ENCODE peak calls at places on chromosome 13, in nine cellular contexts. R is heart left ventricle, X is IMR-90, H is A549, C is H1, T is Peyer's patch, O is tibial nerve, S is stomach, D is esophagus squamous epithelium. N is an unnamed sample.

GRCh38 chr13:37797606-37798005 is 72.0 kb downstream of the TRPC4 start:
- DNase-seq in R (no peak), X (no peak), H (no peak), C (no peak), T (no peak), O (no peak), S (no peak), D (no peak), N (no peak)

GRCh38 chr13:105847532-105848295 is 687.7 kb downstream of the EFNB2 start:
- DNase-seq in R (no peak), X (peak; percentile 12), H (no peak), C (no peak), T (no peak), O (no peak), S (no peak), D (no peak), N (no peak)

GRCh38 chr13:110333837-110334236 is 26.8 kb downstream of the COL4A2 start:
- DNase-seq in R (no peak), X (no peak), H (no peak), C (no peak), T (no peak), O (no peak), S (no peak), D (no peak), N (no peak)

GRCh38 chr13:59478908-59479307 is 684.8 kb downstream of the DIAPH3 start:
- DNase-seq in R (no peak), X (no peak), H (no peak), C (no peak), T (no peak), O (no peak), S (no peak), D (no peak), N (no peak)

GRCh38 chr13:50668882-50669281 is 174.6 kb downstream of the DLEU7 start:
- DNase-seq in R (no peak), X (no peak), H (no peak), C (no peak), T (no peak), O (no peak), S (no peak), D (no peak), N (no peak)

GRCh38 chr13:44903596-44903995 is 85.7 kb downstream of the NUFIP1 start:
- DNase-seq in R (peak; percentile 82), X (peak; percentile 84), H (no peak), C (no peak), T (peak; percentile 29), O (peak; percentile 85), S (peak; percentile 58), D (no peak), N (peak; percentile 86)

GRCh38 chr13:57583529-57583928 is 48.0 kb upstream of the PCDH17 start:
- DNase-seq in R (no peak), X (no peak), H (no peak), C (no peak), T (no peak), O (no peak), S (no peak), D (no peak), N (no peak)

GRCh38 chr13:112204881-112205327 is 138.0 kb downstream of the SOX1 start:
- DNase-seq in R (peak; percentile 48), X (no peak), H (no peak), C (no peak), T (no peak), O (no peak), S (no peak), D (no peak), N (no peak)

GRCh38 chr13:27673911-27674310 is 52.2 kb downstream of the POLR1D start:
- DNase-seq in R (no peak), X (no peak), H (no peak), C (no peak), T (no peak), O (no peak), S (no peak), D (no peak), N (no peak)

GRCh38 chr13:32720026-32720425 is 133.8 kb downstream of the PDS5B start:
- DNase-seq in R (no peak), X (peak; percentile 48), H (peak; percentile 4), C (no peak), T (no peak), O (no peak), S (no peak), D (no peak), N (no peak)

GRCh38 chr13:80011448-80012212 is 329.3 kb downstream of the SPRY2 start:
- DNase-seq in R (no peak), X (no peak), H (no peak), C (no peak), T (no peak), O (no peak), S (peak; percentile 51), D (no peak), N (no peak)

DNA sequence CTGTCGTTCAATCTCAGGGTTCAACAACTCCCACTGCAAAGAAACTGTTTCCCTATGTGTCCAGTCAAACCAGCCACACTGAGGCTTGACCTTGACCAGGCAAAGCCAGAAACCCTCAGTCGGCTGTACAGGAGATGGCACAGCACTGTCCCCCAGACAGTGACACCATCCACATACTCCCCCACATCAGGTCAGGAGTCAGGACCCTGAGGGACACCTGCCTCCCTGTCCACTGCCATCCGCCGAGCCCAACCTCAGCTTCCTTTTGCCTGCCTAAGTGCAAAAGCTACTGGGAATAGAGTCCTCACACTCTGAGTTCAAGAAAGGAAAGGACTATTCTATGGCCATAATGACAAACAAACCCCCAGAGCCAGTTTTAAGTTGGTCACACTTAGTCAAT is 66.8 kb downstream of the ATP7B start:
- DNase-seq in R (no peak), X (no peak), H (no peak), C (no peak), T (no peak), O (no peak), S (no peak), D (no peak), N (no peak)
- H3K27ac ChIP-seq in R (no peak overlapping the region), X (no peak overlapping the region), H (no peak overlapping the region), C (no peak overlapping the region), T (no peak overlapping the region), O (no peak overlapping the region), S (no peak overlapping the region), D (no peak overlapping the region), N (no peak overlapping the region)

GRCh38 chr13:97431365-97431764 is 2.6 kb upstream of the RAP2A start:
- DNase-seq in R (no peak), X (no peak), H (no peak), C (no peak), T (no peak), O (no peak), S (no peak), D (no peak), N (no peak)

GRCh38 chr13:97434417-97435296 is 688 bp downstream of the RAP2A start:
- DNase-seq in R (peak; percentile 49), X (peak; percentile 20), H (peak; percentile 31), C (no peak), T (peak; percentile 44), O (peak; percentile 17), S (peak; percentile 37), D (peak; percentile 25), N (peak; percentile 46)

GRCh38 chr13:97433727-97434416 is at the start of gene RAP2A:
- DNase-seq in R (peak; percentile 95), X (peak; percentile 91), H (peak; percentile 88), C (peak; percentile 74), T (peak; percentile 86), O (peak; percentile 79), S (peak; percentile 90), D (peak; percentile 56), N (peak; percentile 90)

GRCh38 chr13:97432232-97432916 is 1.6 kb upstream of the RAP2A start:
- DNase-seq in R (no peak), X (no peak), H (no peak), C (no peak), T (no peak), O (no peak), S (no peak), D (no peak), N (no peak)

GRCh38 chr13:97432917-97433726 is 847 bp upstream of the RAP2A start:
- DNase-seq in R (peak; percentile 99), X (peak; percentile 100), H (peak; percentile 99), C (peak; percentile 99), T (peak; percentile 96), O (peak; percentile 98), S (peak; percentile 98), D (peak; percentile 99), N (peak; percentile 100)
- TF ChIP-seq POLR2A in R (peak; percentile 30), X (no peak), H (peak; percentile 17), C (peak; percentile 75), T (peak; percentile 29), O (peak; percentile 62), S (no peak), D (no peak), N (peak; percentile 64)

GRCh38 chr13:104057851-104058250 is 991.6 kb upstream of the SLC10A2 start:
- DNase-seq in R (no peak), X (no peak), H (no peak), C (no peak), T (no peak), O (no peak), S (no peak), D (no peak), N (no peak)
- H3K9me3 ChIP-seq in R (no peaks in the 10 kb centered on the region), X (no peaks in the 10 kb centered on the region), H (no peaks in the 10 kb centered on the region), C (no peaks in the 10 kb centered on the region), T (no peaks in the 10 kb centered on the region), O (no peaks in the 10 kb centered on the region), S (no peaks in the 10 kb centered on the region), D (no peaks in the 10 kb centered on the region), N (no peaks in the 10 kb centered on the region)

GRCh38 chr13:48561461-48562224 is 28.8 kb upstream of the RCBTB2 start:
- DNase-seq in R (no peak), X (no peak), H (no peak), C (no peak), T (no peak), O (no peak), S (no peak), D (no peak), N (no peak)

GRCh38 chr13:48564046-48564445 is 31.2 kb upstream of the RCBTB2 start:
- DNase-seq in R (no peak), X (peak; percentile 51), H (no peak), C (no peak), T (no peak), O (no peak), S (no peak), D (no peak), N (no peak)

GRCh38 chr13:48563611-48564010 is 30.7 kb upstream of the RCBTB2 start:
- DNase-seq in R (no peak), X (no peak), H (no peak), C (no peak), T (no peak), O (no peak), S (no peak), D (no peak), N (no peak)

GRCh38 chr13:48560657-48561337 is 27.9 kb upstream of the RCBTB2 start:
- DNase-seq in R (no peak), X (no peak), H (no peak), C (no peak), T (no peak), O (no peak), S (no peak), D (no peak), N (no peak)

DNA sequence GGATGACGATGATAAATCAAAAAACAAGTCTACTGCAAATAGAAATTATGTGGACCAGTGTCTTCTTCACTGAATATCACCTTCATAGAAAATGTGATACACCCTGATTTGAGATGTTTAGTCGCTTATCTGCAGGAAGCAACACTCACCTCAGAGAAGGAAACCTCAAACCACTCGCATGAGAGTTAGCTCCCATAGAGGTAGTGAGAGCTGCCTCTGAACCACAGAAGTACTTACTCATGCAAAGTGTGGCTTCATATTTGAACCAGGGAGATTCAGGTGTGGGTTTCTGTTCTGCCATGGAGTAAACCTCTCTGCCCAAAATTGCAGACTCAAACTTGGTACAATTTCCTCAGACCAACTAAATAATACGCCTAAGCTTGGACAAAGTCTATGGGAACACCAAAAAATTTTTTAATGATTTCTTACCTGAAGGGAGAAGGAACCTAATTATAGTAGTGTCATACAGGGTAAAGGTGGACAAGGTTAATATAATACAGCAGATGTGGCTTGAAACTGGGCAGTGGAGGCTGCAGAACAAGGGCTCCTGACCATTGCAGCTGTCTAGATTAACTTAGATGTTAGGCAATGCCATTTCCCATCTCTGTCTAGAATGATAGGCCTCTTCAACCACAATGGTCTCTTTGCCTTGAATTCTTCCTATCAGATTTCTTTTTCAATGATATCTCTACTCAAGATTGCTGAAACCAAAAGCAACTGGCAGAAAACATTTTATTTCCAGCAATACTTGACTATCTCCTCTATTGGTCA is 29.6 kb upstream of the RCBTB2 start:
- DNase-seq in R (no peak), X (no peak), H (no peak), C (no peak), T (peak; percentile 64), O (no peak), S (no peak), D (no peak), N (no peak)
- H3K27ac ChIP-seq in R (no peak overlapping the region), X (no peak overlapping the region), H (no peak overlapping the region), C (no peak overlapping the region), T (no peak overlapping the region), O (no peak overlapping the region), S (no peak overlapping the region), D (no peak overlapping the region), N (no peak overlapping the region)

N was measured in uterus.